ENCODE peak calls at places on chromosomes 5 and 9, in five cellular contexts. One of them, this sample, is unnamed.

GRCh38 chr5:159953609-159954008 is 37.3 kb downstream of the ADRA1B start:
- DNase-seq in neuronal stem cell: no peak
- DNase-seq in H9: no peak
- DNase-seq in mesenchymal stem cell: no peak
- DNase-seq in H1: no peak
- DNase-seq in this sample: no peak

GRCh38 chr9:126927419-126927818 is 12.8 kb downstream of the RALGPS1 start:
- DNase-seq in neuronal stem cell: no peak
- DNase-seq in H9: no peak
- DNase-seq in mesenchymal stem cell: no peak
- DNase-seq in H1: no peak
- DNase-seq in this sample: no peak

GRCh38 chr9:89522261-89522978 is 24.5 kb upstream of the SEMA4D start:
- DNase-seq in neuronal stem cell: no peak
- DNase-seq in H9: no peak
- DNase-seq in mesenchymal stem cell: no peak
- DNase-seq in H1: no peak
- DNase-seq in this sample: peak; percentile 13

GRCh38 chr5:150085950-150086715 is at the start of gene CSF1R:
- DNase-seq in neuronal stem cell: no peak
- DNase-seq in H9: no peak
- DNase-seq in mesenchymal stem cell: no peak
- DNase-seq in H1: no peak
- DNase-seq in this sample: no peak

GRCh38 chr9:89999534-90000370 is 394.9 kb downstream of the GADD45G start:
- DNase-seq in neuronal stem cell: no peak
- DNase-seq in H9: no peak
- DNase-seq in mesenchymal stem cell: peak; percentile 88
- DNase-seq in H1: no peak
- DNase-seq in this sample: no peak

GRCh38 chr5:66344544-66344943 is 200.4 kb downstream of the SREK1 start:
- DNase-seq in neuronal stem cell: no peak
- DNase-seq in H9: no peak
- DNase-seq in mesenchymal stem cell: no peak
- DNase-seq in H1: no peak
- DNase-seq in this sample: no peak

GRCh38 chr9:119639287-119639955 is 270.2 kb upstream of the BRINP1 start:
- DNase-seq in neuronal stem cell: peak; percentile 38
- DNase-seq in H9: no peak
- DNase-seq in mesenchymal stem cell: no peak
- DNase-seq in H1: no peak
- DNase-seq in this sample: peak; percentile 14

GRCh38 chr5:66326276-66326675 is 182.2 kb downstream of the SREK1 start:
- DNase-seq in neuronal stem cell: no peak
- DNase-seq in H9: no peak
- DNase-seq in mesenchymal stem cell: no peak
- DNase-seq in H1: no peak
- DNase-seq in this sample: no peak

GRCh38 chr5:132446621-132447020 is 44.0 kb downstream of the IRF1 start:
- DNase-seq in neuronal stem cell: no peak
- DNase-seq in H9: no peak
- DNase-seq in mesenchymal stem cell: peak; percentile 77
- DNase-seq in H1: no peak
- DNase-seq in this sample: no peak

GRCh38 chr5:175282611-175283225 is 161.3 kb downstream of the DRD1 start:
- DNase-seq in neuronal stem cell: no peak
- DNase-seq in H9: no peak
- DNase-seq in mesenchymal stem cell: no peak
- DNase-seq in H1: no peak
- DNase-seq in this sample: peak; percentile 98

GRCh38 chr9:7578951-7579743 is 220.4 kb downstream of the DMAC1 start:
- DNase-seq in neuronal stem cell: peak; percentile 20
- DNase-seq in H9: no peak
- DNase-seq in mesenchymal stem cell: no peak
- DNase-seq in H1: no peak
- DNase-seq in this sample: no peak

GRCh38 chr5:178083942-178084341 is 29.4 kb upstream of the N4BP3 start:
- DNase-seq in neuronal stem cell: no peak
- DNase-seq in H9: no peak
- DNase-seq in mesenchymal stem cell: no peak
- DNase-seq in H1: no peak
- DNase-seq in this sample: peak; percentile 46

GRCh38 chr9:127545196-127546124 is 66.6 kb upstream of the STXBP1 start:
- DNase-seq in neuronal stem cell: no peak
- DNase-seq in H9: no peak
- DNase-seq in mesenchymal stem cell: no peak
- DNase-seq in H1: no peak
- DNase-seq in this sample: peak; percentile 76

GRCh38 chr5:153617190-153617589 is 126.7 kb downstream of the GRIA1 start:
- DNase-seq in neuronal stem cell: no peak
- DNase-seq in H9: no peak
- DNase-seq in mesenchymal stem cell: peak; percentile 41
- DNase-seq in H1: no peak
- DNase-seq in this sample: peak; percentile 31
- H3K18ac ChIP-seq in neuronal stem cell: no peak overlapping the region
- H3K18ac ChIP-seq in H9: no peak overlapping the region
- H3K18ac ChIP-seq in mesenchymal stem cell: no peak overlapping the region
- H3K18ac ChIP-seq in H1: no peak overlapping the region
- H3K18ac ChIP-seq in this sample: no peak overlapping the region

GRCh38 chr5:107555425-107556090 is 115.2 kb downstream of the EFNA5 start:
- DNase-seq in neuronal stem cell: no peak
- DNase-seq in H9: no peak
- DNase-seq in mesenchymal stem cell: no peak
- DNase-seq in H1: no peak
- DNase-seq in this sample: peak; percentile 75
- H2BK12ac ChIP-seq in neuronal stem cell: no peak overlapping the region
- H2BK12ac ChIP-seq in H9: no peak overlapping the region
- H2BK12ac ChIP-seq in mesenchymal stem cell: no peak overlapping the region
- H2BK12ac ChIP-seq in H1: no peak overlapping the region
- H2BK12ac ChIP-seq in this sample: no peak overlapping the region

DNA sequence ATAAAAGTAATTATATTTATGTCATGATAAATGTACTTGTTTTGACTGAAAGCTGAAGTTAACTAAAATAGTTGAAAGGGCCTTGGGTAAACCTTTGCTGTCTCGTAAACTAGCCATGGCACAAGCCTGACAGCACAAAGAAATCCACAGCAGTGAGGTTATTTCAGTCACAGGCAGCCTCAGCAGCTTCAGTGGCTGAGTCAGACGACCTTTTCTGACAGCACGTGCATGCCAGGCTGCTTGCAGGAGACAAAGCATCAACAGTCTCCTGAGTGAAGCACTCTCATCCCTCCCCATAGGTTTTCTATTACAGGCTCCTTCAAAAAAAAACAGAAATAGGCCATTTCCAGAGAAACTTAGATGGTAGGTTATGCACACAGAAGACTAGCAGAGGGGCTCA is 34.6 kb downstream of the OXCT1 start:
- DNase-seq in neuronal stem cell: peak; percentile 18
- DNase-seq in H9: peak; percentile 34
- DNase-seq in mesenchymal stem cell: peak; percentile 81
- DNase-seq in H1: no peak
- DNase-seq in this sample: peak; percentile 9
- H3K18ac ChIP-seq in neuronal stem cell: no peak overlapping the region
- H3K18ac ChIP-seq in H9: no peak overlapping the region
- H3K18ac ChIP-seq in mesenchymal stem cell: no peak overlapping the region
- H3K18ac ChIP-seq in H1: no peak overlapping the region
- H3K18ac ChIP-seq in this sample: no peak overlapping the region

GRCh38 chr9:113516840-113517577 is 53.5 kb downstream of the RGS3 start:
- DNase-seq in neuronal stem cell: no peak
- DNase-seq in H9: no peak
- DNase-seq in mesenchymal stem cell: no peak
- DNase-seq in H1: no peak
- DNase-seq in this sample: no peak
- H2BK12ac ChIP-seq in neuronal stem cell: no peak overlapping the region
- H2BK12ac ChIP-seq in H9: no peak overlapping the region
- H2BK12ac ChIP-seq in mesenchymal stem cell: peak overlapping the region; percentile 25
- H2BK12ac ChIP-seq in H1: no peak overlapping the region
- H2BK12ac ChIP-seq in this sample: peak overlapping the region; percentile 3

GRCh38 chr5:113205323-113205722 is 228.7 kb downstream of the DCP2 start:
- DNase-seq in neuronal stem cell: no peak
- DNase-seq in H9: no peak
- DNase-seq in mesenchymal stem cell: no peak
- DNase-seq in H1: no peak
- DNase-seq in this sample: peak; percentile 59

GRCh38 chr5:113201715-113202114 is 225.1 kb downstream of the DCP2 start:
- DNase-seq in neuronal stem cell: no peak
- DNase-seq in H9: no peak
- DNase-seq in mesenchymal stem cell: no peak
- DNase-seq in H1: no peak
- DNase-seq in this sample: no peak

GRCh38 chr5:113202904-113203716 is 226.5 kb downstream of the DCP2 start:
- DNase-seq in neuronal stem cell: peak; percentile 83
- DNase-seq in H9: peak; percentile 41
- DNase-seq in mesenchymal stem cell: peak; percentile 80
- DNase-seq in H1: no peak
- DNase-seq in this sample: no peak

GRCh38 chr5:113205807-113206206 is 229.0 kb downstream of the TSSK1B start:
- DNase-seq in neuronal stem cell: no peak
- DNase-seq in H9: no peak
- DNase-seq in mesenchymal stem cell: no peak
- DNase-seq in H1: no peak
- DNase-seq in this sample: no peak

DNA sequence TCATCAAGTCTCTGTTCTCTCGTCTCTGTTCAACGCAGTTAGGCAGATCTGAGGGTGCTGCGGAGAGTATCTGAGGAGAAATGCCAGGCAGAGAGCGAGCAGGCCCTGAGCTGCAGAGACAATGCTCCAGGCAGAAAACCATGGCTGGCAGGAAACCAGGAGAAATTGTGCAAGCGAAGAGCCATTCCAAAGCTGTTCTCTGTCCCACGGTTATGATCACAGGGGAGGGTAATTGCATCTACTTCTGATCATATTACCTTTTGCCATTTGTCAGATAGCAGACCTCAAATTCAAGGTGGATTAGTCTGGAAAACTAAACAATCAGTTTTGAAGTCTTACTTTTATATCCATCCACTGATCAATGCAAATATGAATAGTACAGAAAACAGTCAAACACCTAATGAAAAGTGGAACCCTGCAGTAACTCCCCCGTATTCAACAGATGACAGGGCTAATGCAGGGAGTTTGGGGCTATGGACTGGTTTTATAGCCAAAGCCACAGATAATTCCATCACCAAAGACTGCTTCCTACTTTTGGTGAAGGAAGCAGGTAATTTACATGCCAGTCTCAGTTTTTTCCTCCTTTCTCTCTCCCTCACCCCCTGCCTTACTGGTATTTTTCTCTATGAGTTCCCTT is 228.0 kb downstream of the DCP2 start:
- DNase-seq in neuronal stem cell: no peak
- DNase-seq in H9: no peak
- DNase-seq in mesenchymal stem cell: peak; percentile 58
- DNase-seq in H1: no peak
- DNase-seq in this sample: peak; percentile 37
- H3K18ac ChIP-seq in neuronal stem cell: no peak overlapping the region
- H3K18ac ChIP-seq in H9: no peak overlapping the region
- H3K18ac ChIP-seq in mesenchymal stem cell: no peak overlapping the region
- H3K18ac ChIP-seq in H1: no peak overlapping the region
- H3K18ac ChIP-seq in this sample: no peak overlapping the region

GRCh38 chr5:6049662-6050061 is 328.7 kb downstream of the MED10 start:
- DNase-seq in neuronal stem cell: no peak
- DNase-seq in H9: no peak
- DNase-seq in mesenchymal stem cell: no peak
- DNase-seq in H1: no peak
- DNase-seq in this sample: no peak

GRCh38 chr5:6043491-6044310 is 334.6 kb downstream of the MED10 start:
- DNase-seq in neuronal stem cell: no peak
- DNase-seq in H9: no peak
- DNase-seq in mesenchymal stem cell: no peak
- DNase-seq in H1: no peak
- DNase-seq in this sample: no peak

DNA sequence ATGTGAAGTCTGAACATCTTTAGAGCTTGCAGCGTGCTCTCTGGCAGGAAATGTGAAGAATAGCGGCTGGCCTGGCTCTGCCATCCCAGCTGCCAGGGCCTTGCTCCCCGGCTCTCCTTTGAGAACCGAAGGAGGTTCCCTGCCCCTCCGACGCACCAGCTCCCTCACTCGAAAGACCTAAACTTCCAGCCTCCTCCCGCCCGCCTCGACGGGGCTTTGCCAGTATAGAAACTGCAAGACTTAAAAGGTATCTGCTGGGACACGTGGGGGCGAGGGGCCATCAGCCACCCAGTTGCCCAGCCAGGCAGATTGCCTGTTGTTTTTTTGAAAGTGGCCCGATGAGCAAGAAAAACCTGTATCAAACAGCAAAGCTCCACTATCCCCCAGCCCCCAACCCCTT is 332.1 kb downstream of the MED10 start:
- DNase-seq in neuronal stem cell: no peak
- DNase-seq in H9: no peak
- DNase-seq in mesenchymal stem cell: no peak
- DNase-seq in H1: no peak
- DNase-seq in this sample: no peak
- H2BK12ac ChIP-seq in neuronal stem cell: no peak overlapping the region
- H2BK12ac ChIP-seq in H9: no peak overlapping the region
- H2BK12ac ChIP-seq in mesenchymal stem cell: no peak overlapping the region
- H2BK12ac ChIP-seq in H1: no peak overlapping the region
- H2BK12ac ChIP-seq in this sample: no peak overlapping the region

GRCh38 chr5:114010362-114010761 is 351.5 kb upstream of the KCNN2 start:
- DNase-seq in neuronal stem cell: no peak
- DNase-seq in H9: no peak
- DNase-seq in mesenchymal stem cell: no peak
- DNase-seq in H1: no peak
- DNase-seq in this sample: no peak

GRCh38 chr5:114007678-114008077 is 354.2 kb upstream of the KCNN2 start:
- DNase-seq in neuronal stem cell: no peak
- DNase-seq in H9: no peak
- DNase-seq in mesenchymal stem cell: no peak
- DNase-seq in H1: no peak
- DNase-seq in this sample: no peak
- H3K18ac ChIP-seq in neuronal stem cell: no peak overlapping the region
- H3K18ac ChIP-seq in H9: no peak overlapping the region
- H3K18ac ChIP-seq in mesenchymal stem cell: no peak overlapping the region
- H3K18ac ChIP-seq in H1: no peak overlapping the region
- H3K18ac ChIP-seq in this sample: no peak overlapping the region